ENCODE peak calls at places on chromosomes 16 and 17, in six cellular contexts. V is NCI-H82; Y is hypothalamus; J is CD4-positive, alpha-beta T cell; Z is GM03348; G is endodermal cell. M is an unnamed sample.
A peak's percentile ranks its signal among the peaks of the same experiment; 100 is the strongest.

GRCh38 chr17:33602981-33603380 is 309.9 kb upstream of the ASIC2 start:
- DNase-seq in V (no peak), Y (no peak), J (no peak), Z (no peak), G (peak; percentile 66), M (peak; percentile 8)

GRCh38 chr16:49700222-49700927 is 155.5 kb downstream of the ZNF423 start:
- DNase-seq in V (peak; percentile 85), Y (no peak), J (no peak), Z (no peak), G (peak; percentile 79), M (peak; percentile 84)

GRCh38 chr17:48997103-48997826 is at the start of gene IGF2BP1:
- DNase-seq in V (peak; percentile 97), Y (no peak), J (no peak), Z (peak; percentile 63), G (peak; percentile 96), M (peak; percentile 32)

GRCh38 chr17:43334744-43335400 is 63.9 kb upstream of the ARL4D start:
- DNase-seq in V (peak; percentile 44), Y (no peak), J (no peak), Z (no peak), G (no peak), M (no peak)

GRCh38 chr17:83096401-83097220 is 17.2 kb downstream of the METRNL start:
- DNase-seq in V (no peak), Y (no peak), J (no peak), Z (no peak), G (no peak), M (no peak)

GRCh38 chr16:87541004-87541881 is 48.4 kb upstream of the ZCCHC14 start:
- DNase-seq in V (peak; percentile 34), Y (no peak), J (no peak), Z (peak; percentile 63), G (no peak), M (no peak)

GRCh38 chr17:13346996-13347762 is 254.6 kb downstream of the HS3ST3A1 start:
- DNase-seq in V (peak; percentile 3), Y (no peak), J (no peak), Z (peak; percentile 46), G (no peak), M (no peak)

GRCh38 chr16:57600952-57601580 is 27.4 kb upstream of the ADGRG1 start:
- DNase-seq in V (no peak), Y (no peak), J (no peak), Z (no peak), G (peak; percentile 15), M (no peak)

GRCh38 chr16:8950580-8951077 is 13.1 kb downstream of the USP7 start:
- DNase-seq in V (no peak), Y (no peak), J (no peak), Z (no peak), G (peak; percentile 46), M (no peak)

GRCh38 chr17:413016-413350 is 60.4 kb upstream of the RPH3AL start:
- DNase-seq in V (no peak), Y (no peak), J (no peak), Z (no peak), G (no peak), M (no peak)

GRCh38 chr17:64315032-64315490 is 52.0 kb upstream of the TEX2 start:
- DNase-seq in V (no peak), Y (no peak), J (no peak), Z (peak; percentile 67), G (no peak), M (no peak)

GRCh38 chr16:88561485-88562369 is 8.5 kb upstream of the ZC3H18 start:
- DNase-seq in V (peak; percentile 59), Y (no peak), J (peak; percentile 55), Z (peak; percentile 91), G (peak; percentile 74), M (peak; percentile 44)

GRCh38 chr17:39231587-39232551 is 6.1 kb upstream of the STAC2 start:
- DNase-seq in V (peak; percentile 93), Y (no peak), J (peak; percentile 52), Z (peak; percentile 90), G (peak; percentile 92), M (peak; percentile 79)

GRCh38 chr16:12201216-12201615 is 224.7 kb downstream of the SNX29 start:
- DNase-seq in V (no peak), Y (no peak), J (no peak), Z (no peak), G (no peak), M (no peak)

GRCh38 chr17:38451030-38451839 is 23.0 kb downstream of the ARHGAP23 start:
- DNase-seq in V (peak; percentile 29), Y (no peak), J (no peak), Z (peak; percentile 94), G (peak; percentile 97), M (no peak)

GRCh38 chr17:30864636-30865035 is 32.9 kb downstream of the ATAD5 start:
- DNase-seq in V (no peak), Y (no peak), J (no peak), Z (no peak), G (no peak), M (no peak)

GRCh38 chr17:45384047-45384799 is 48.4 kb downstream of the ARHGAP27 start:
- DNase-seq in V (peak; percentile 59), Y (no peak), J (no peak), Z (no peak), G (no peak), M (peak; percentile 27)

GRCh38 chr17:40607641-40608040 is 40.0 kb downstream of the SMARCE1 start:
- DNase-seq in V (no peak), Y (no peak), J (peak; percentile 74), Z (no peak), G (no peak), M (no peak)

GRCh38 chr17:35315283-35315682 is 58.1 kb downstream of the SLFN11 start:
- DNase-seq in V (no peak), Y (no peak), J (no peak), Z (peak; percentile 76), G (peak; percentile 47), M (no peak)

GRCh38 chr17:71980171-71980570 is 140.6 kb upstream of the SOX9 start:
- DNase-seq in V (no peak), Y (no peak), J (no peak), Z (no peak), G (no peak), M (no peak)

GRCh38 chr17:41810659-41811548 is 845 bp downstream of the P3H4 start:
- DNase-seq in V (peak; percentile 59), Y (no peak), J (no peak), Z (peak; percentile 37), G (peak; percentile 85), M (no peak)

GRCh38 chr16:66549284-66550131 is at the start of gene TK2:
- DNase-seq in V (peak; percentile 74), Y (peak; percentile 68), J (peak; percentile 38), Z (peak; percentile 90), G (peak; percentile 88), M (peak; percentile 68)

GRCh38 chr17:41315814-41316430 is 412 bp upstream of the KRTAP17-1 start:
- DNase-seq in V (no peak), Y (no peak), J (no peak), Z (no peak), G (peak; percentile 43), M (peak; percentile 40)

GRCh38 chr16:2988590-2989099 is 8.4 kb upstream of the PKMYT1 start:
- DNase-seq in V (no peak), Y (no peak), J (no peak), Z (no peak), G (peak; percentile 66), M (peak; percentile 75)

GRCh38 chr17:65533056-65533745 is 28.2 kb downstream of the AXIN2 start:
- DNase-seq in V (no peak), Y (no peak), J (no peak), Z (no peak), G (no peak), M (no peak)

GRCh38 chr16:47574091-47575054 is 113.2 kb downstream of the PHKB start:
- DNase-seq in V (no peak), Y (no peak), J (no peak), Z (peak; percentile 15), G (no peak), M (peak; percentile 33)

GRCh38 chr17:31355935-31356334 is 34.5 kb upstream of the EVI2A start:
- DNase-seq in V (no peak), Y (no peak), J (no peak), Z (no peak), G (no peak), M (no peak)

GRCh38 chr17:66301864-66302741 is at the start of gene PRKCA:
- DNase-seq in V (peak; percentile 61), Y (peak; percentile 60), J (peak; percentile 63), Z (peak; percentile 95), G (peak; percentile 90), M (peak; percentile 93)

GRCh38 chr17:28972437-28972836 is 21.1 kb upstream of the PHF12 start:
- DNase-seq in V (peak; percentile 71), Y (no peak), J (no peak), Z (peak; percentile 67), G (peak; percentile 64), M (peak; percentile 72)

GRCh38 chr17:15260376-15261062 is 4.6 kb downstream of the PMP22 start:
- DNase-seq in V (peak; percentile 69), Y (peak; percentile 84), J (peak; percentile 15), Z (peak; percentile 93), G (peak; percentile 98), M (peak; percentile 66)

GRCh38 chr16:19375561-19376158 is 42.0 kb upstream of the TMC5 start:
- DNase-seq in V (peak; percentile 78), Y (no peak), J (no peak), Z (peak; percentile 83), G (peak; percentile 74), M (peak; percentile 78)

GRCh38 chr16:88466175-88466862 is 13.2 kb downstream of the ZFPM1 start:
- DNase-seq in V (no peak), Y (no peak), J (no peak), Z (no peak), G (no peak), M (peak; percentile 3)

GRCh38 chr17:82536220-82537201 is 17.0 kb downstream of the FOXK2 start:
- DNase-seq in V (no peak), Y (no peak), J (no peak), Z (peak; percentile 51), G (peak; percentile 59), M (no peak)

GRCh38 chr17:58507123-58507634 is 7.3 kb downstream of the MTMR4 start:
- DNase-seq in V (no peak), Y (no peak), J (no peak), Z (no peak), G (no peak), M (no peak)

GRCh38 chr17:9538626-9539025 is 37.0 kb downstream of the STX8 start:
- DNase-seq in V (peak; percentile 94), Y (no peak), J (no peak), Z (no peak), G (peak; percentile 58), M (no peak)

M was measured in NCI-H69.